ENCODE peak calls at places on chromosomes 3 and 15, in four cellular contexts. One of them, this sample, is unnamed.

GRCh38 chr3:34078418-34078817 is 280.0 kb downstream of the PDCD6IP start:
- DNase-seq in HepG2: no peak
- DNase-seq in HEK293T: no peak
- DNase-seq in K562: no peak
- DNase-seq in this sample: no peak

GRCh38 chr15:38084289-38084688 is 149.8 kb downstream of the TMCO5A start:
- DNase-seq in HEK293T: no peak
- DNase-seq in HepG2: no peak
- DNase-seq in K562: no peak
- DNase-seq in this sample: no peak

GRCh38 chr15:53589526-53590057 is 169.9 kb downstream of the WDR72 start:
- DNase-seq in HepG2: no peak
- DNase-seq in HEK293T: no peak
- DNase-seq in K562: no peak
- DNase-seq in this sample: no peak

GRCh38 chr3:61847784-61848462 is 286.6 kb downstream of the PTPRG start:
- DNase-seq in HEK293T: no peak
- DNase-seq in HepG2: peak; percentile 17
- DNase-seq in K562: no peak
- DNase-seq in this sample: no peak

GRCh38 chr3:110327870-110328269 is 743.7 kb upstream of the NECTIN3 start:
- DNase-seq in HepG2: no peak
- DNase-seq in K562: no peak
- DNase-seq in HEK293T: no peak
- DNase-seq in this sample: no peak

GRCh38 chr3:29346828-29347227 is 66.0 kb downstream of the RBMS3 start:
- DNase-seq in K562: no peak
- DNase-seq in HEK293T: no peak
- DNase-seq in HepG2: no peak
- DNase-seq in this sample: no peak

GRCh38 chr3:145094355-145094941 is 1066.5 kb downstream of the PLOD2 start:
- DNase-seq in HepG2: no peak
- DNase-seq in K562: no peak
- DNase-seq in HEK293T: peak; percentile 28
- DNase-seq in this sample: no peak

GRCh38 chr3:59654120-59654952 is 604.5 kb upstream of the CFAP20DC start:
- DNase-seq in K562: no peak
- DNase-seq in HEK293T: no peak
- DNase-seq in HepG2: no peak
- DNase-seq in this sample: no peak

GRCh38 chr15:101347454-101347853 is 52.4 kb upstream of the SNRPA1 start:
- DNase-seq in HepG2: no peak
- DNase-seq in HEK293T: no peak
- DNase-seq in K562: no peak
- DNase-seq in this sample: no peak

GRCh38 chr3:78913711-78914110 is 854.1 kb downstream of the ROBO1 start:
- DNase-seq in HEK293T: no peak
- DNase-seq in K562: no peak
- DNase-seq in HepG2: no peak
- DNase-seq in this sample: no peak

GRCh38 chr3:109430911-109431563 is 93.7 kb upstream of the DPPA4 start:
- DNase-seq in K562: no peak
- DNase-seq in HepG2: no peak
- DNase-seq in HEK293T: no peak
- DNase-seq in this sample: no peak

GRCh38 chr15:38050988-38051387 is 116.5 kb downstream of the TMCO5A start:
- DNase-seq in HEK293T: no peak
- DNase-seq in HepG2: no peak
- DNase-seq in K562: no peak
- DNase-seq in this sample: no peak

GRCh38 chr3:51876186-51876585 is 785 bp upstream of the IQCF5 start:
- DNase-seq in HEK293T: no peak
- DNase-seq in HepG2: no peak
- DNase-seq in K562: no peak
- DNase-seq in this sample: no peak

GRCh38 chr3:59675495-59675894 is 625.7 kb upstream of the CFAP20DC start:
- DNase-seq in HepG2: no peak
- DNase-seq in K562: no peak
- DNase-seq in HEK293T: no peak
- DNase-seq in this sample: no peak

GRCh38 chr3:14298991-14299555 is 103.3 kb upstream of the SLC6A6 start:
- DNase-seq in HEK293T: no peak
- DNase-seq in K562: no peak
- DNase-seq in HepG2: no peak
- DNase-seq in this sample: no peak

GRCh38 chr3:170563712-170564423 is 22.0 kb downstream of the SLC7A14 start:
- DNase-seq in HEK293T: no peak
- DNase-seq in HepG2: no peak
- DNase-seq in K562: no peak
- DNase-seq in this sample: no peak

GRCh38 chr15:81547517-81548132 is 173.6 kb upstream of the TMC3 start:
- DNase-seq in HEK293T: no peak
- DNase-seq in HepG2: no peak
- DNase-seq in K562: no peak
- DNase-seq in this sample: no peak

GRCh38 chr3:119221779-119222320 is 18.8 kb downstream of the B4GALT4 start:
- DNase-seq in HEK293T: no peak
- DNase-seq in HepG2: no peak
- DNase-seq in K562: no peak
- DNase-seq in this sample: no peak

GRCh38 chr15:50876989-50877360 is 31.5 kb upstream of the AP4E1 start:
- DNase-seq in HEK293T: peak; percentile 58
- DNase-seq in K562: peak; percentile 77
- DNase-seq in HepG2: peak; percentile 78
- DNase-seq in this sample: peak; percentile 83
- TF ChIP-seq ELF4 in HEK293T: no peak
- TF ChIP-seq ELF4 in K562: no peak
- TF ChIP-seq ELF4 in HepG2: no peak
- TF ChIP-seq ELF4 in this sample: no peak

GRCh38 chr3:242986-243706 is 46.6 kb downstream of the CHL1 start:
- DNase-seq in K562: no peak
- DNase-seq in HEK293T: no peak
- DNase-seq in HepG2: no peak
- DNase-seq in this sample: no peak
- TF ChIP-seq ELF4 in K562: no peak
- TF ChIP-seq ELF4 in HEK293T: no peak
- TF ChIP-seq ELF4 in HepG2: no peak
- TF ChIP-seq ELF4 in this sample: no peak

DNA sequence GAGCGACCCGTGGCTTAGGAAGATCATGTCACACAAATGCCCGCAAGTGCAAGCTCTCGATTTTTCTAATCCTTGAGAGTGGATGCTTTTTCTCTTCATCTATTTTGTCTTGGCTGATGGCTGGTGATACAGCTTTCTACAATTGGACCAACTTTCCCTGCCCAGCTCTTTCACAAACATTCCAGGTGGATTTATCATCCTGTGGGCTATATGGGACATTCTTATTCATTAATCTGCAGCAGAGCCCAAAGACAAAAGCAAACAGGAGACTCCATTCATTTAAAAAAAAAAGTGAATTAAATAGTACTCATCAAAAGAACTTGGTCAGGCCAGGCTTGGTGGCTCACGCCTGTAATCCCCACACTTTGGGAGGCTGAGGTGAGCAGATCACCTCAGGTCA is 14.2 kb upstream of the TSEN2 start:
- DNase-seq in HEK293T: no peak
- DNase-seq in K562: no peak
- DNase-seq in HepG2: no peak
- DNase-seq in this sample: no peak
- TF ChIP-seq ELF4 in HEK293T: no peak
- TF ChIP-seq ELF4 in K562: no peak
- TF ChIP-seq ELF4 in HepG2: no peak
- TF ChIP-seq ELF4 in this sample: no peak

GRCh38 chr15:63950911-63951481 is 95.3 kb downstream of the DAPK2 start:
- DNase-seq in HepG2: no peak
- DNase-seq in HEK293T: no peak
- DNase-seq in K562: no peak
- DNase-seq in this sample: no peak
- TF ChIP-seq ELF4 in HepG2: no peak
- TF ChIP-seq ELF4 in HEK293T: no peak
- TF ChIP-seq ELF4 in K562: no peak
- TF ChIP-seq ELF4 in this sample: no peak

GRCh38 chr3:53174346-53175250 is 13.6 kb downstream of the PRKCD start:
- DNase-seq in K562: no peak
- DNase-seq in HepG2: no peak
- DNase-seq in HEK293T: no peak
- DNase-seq in this sample: no peak

GRCh38 chr3:53178246-53178645 is 17.2 kb downstream of the PRKCD start:
- DNase-seq in HepG2: no peak
- DNase-seq in K562: no peak
- DNase-seq in HEK293T: no peak
- DNase-seq in this sample: no peak

GRCh38 chr3:53179580-53179979 is 18.6 kb downstream of the PRKCD start:
- DNase-seq in HEK293T: no peak
- DNase-seq in K562: no peak
- DNase-seq in HepG2: no peak
- DNase-seq in this sample: no peak

GRCh38 chr3:53173107-53173506 is 12.1 kb downstream of the PRKCD start:
- DNase-seq in HepG2: no peak
- DNase-seq in K562: no peak
- DNase-seq in HEK293T: no peak
- DNase-seq in this sample: no peak

DNA sequence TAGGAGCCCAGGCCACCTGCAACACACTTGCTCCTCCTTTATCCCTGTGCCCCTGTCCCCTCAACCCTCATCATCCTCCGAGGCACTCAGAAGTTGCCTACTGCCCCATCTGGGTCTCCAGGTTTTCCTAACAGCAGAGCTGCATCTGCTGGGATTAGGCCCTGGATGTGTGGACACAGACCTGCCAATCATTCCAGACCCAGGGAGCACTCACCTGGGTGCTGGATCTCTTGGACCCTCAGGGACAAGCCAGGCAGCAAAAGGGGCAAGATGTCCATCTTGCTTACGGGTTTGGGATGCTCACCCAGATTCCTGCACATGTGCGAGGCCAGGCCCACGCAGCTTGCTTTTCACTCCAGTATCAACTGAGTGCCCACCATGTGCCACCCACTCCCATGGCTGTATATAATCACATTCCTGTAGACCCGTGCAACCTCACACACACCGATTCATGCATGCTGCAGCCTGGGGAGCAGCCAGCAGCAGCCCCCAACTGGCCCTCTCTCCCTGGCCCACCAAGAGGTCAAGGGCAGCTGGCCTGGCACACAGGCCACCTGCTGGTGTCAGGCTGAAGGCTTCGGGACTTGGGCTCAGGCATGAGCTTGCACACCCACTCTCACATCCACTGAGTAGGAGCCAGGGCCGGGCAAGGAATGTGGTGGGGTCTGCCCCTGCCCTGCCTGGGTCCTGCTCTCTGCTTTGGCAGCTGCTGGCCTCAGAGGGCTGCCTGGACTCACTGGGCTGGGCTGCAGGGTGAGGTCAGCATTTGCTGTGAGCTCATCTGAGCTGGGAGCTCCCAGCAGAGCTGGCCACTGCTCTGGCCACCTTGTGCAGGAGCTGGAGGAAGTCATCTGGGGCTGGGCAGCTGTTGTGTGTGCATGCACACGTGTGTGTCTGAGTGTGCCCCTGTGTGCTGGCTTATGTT is 14.9 kb downstream of the PRKCD start:
- DNase-seq in HEK293T: no peak
- DNase-seq in HepG2: no peak
- DNase-seq in K562: no peak
- DNase-seq in this sample: no peak
- TF ChIP-seq ELF4 in HEK293T: no peak
- TF ChIP-seq ELF4 in HepG2: no peak
- TF ChIP-seq ELF4 in K562: no peak
- TF ChIP-seq ELF4 in this sample: no peak

GRCh38 chr3:77042892-77043291 is 3.0 kb downstream of the ROBO2 start:
- DNase-seq in HepG2: no peak
- DNase-seq in HEK293T: peak; percentile 21
- DNase-seq in K562: no peak
- DNase-seq in this sample: no peak
- TF ChIP-seq ELF4 in HepG2: no peak
- TF ChIP-seq ELF4 in HEK293T: no peak
- TF ChIP-seq ELF4 in K562: no peak
- TF ChIP-seq ELF4 in this sample: no peak

GRCh38 chr3:146504546-146505197 is 35.3 kb upstream of the PLSCR2 start:
- DNase-seq in HEK293T: no peak
- DNase-seq in HepG2: no peak
- DNase-seq in K562: no peak
- DNase-seq in this sample: no peak
- TF ChIP-seq ELF4 in HEK293T: no peak
- TF ChIP-seq ELF4 in HepG2: no peak
- TF ChIP-seq ELF4 in K562: no peak
- TF ChIP-seq ELF4 in this sample: no peak